ENCODE peak calls at places on chromosome 12, in five cellular contexts. One of them, this sample, is unnamed.

GRCh38 chr12:27873010-27873409 is 93.0 kb upstream of the MANSC4 start:
- DNase-seq in CD4-positive, CD25-positive, alpha-beta regulatory T cell: no peak
- DNase-seq in Jurkat, Clone E6-1: no peak
- DNase-seq in right atrium auricular region: no peak
- DNase-seq in astrocyte of the spinal cord: no peak
- DNase-seq in this sample: no peak

GRCh38 chr12:120887253-120888043 is 16.7 kb downstream of the SPPL3 start:
- DNase-seq in right atrium auricular region: no peak
- DNase-seq in Jurkat, Clone E6-1: peak; percentile 42
- DNase-seq in astrocyte of the spinal cord: no peak
- DNase-seq in CD4-positive, CD25-positive, alpha-beta regulatory T cell: no peak
- DNase-seq in this sample: no peak

GRCh38 chr12:674272-674781 is 11.1 kb upstream of the NINJ2 start:
- DNase-seq in right atrium auricular region: no peak
- DNase-seq in Jurkat, Clone E6-1: peak; percentile 98
- DNase-seq in astrocyte of the spinal cord: no peak
- DNase-seq in CD4-positive, CD25-positive, alpha-beta regulatory T cell: peak; percentile 86
- DNase-seq in this sample: no peak

GRCh38 chr12:57533108-57533507 is 10.5 kb downstream of the MBD6 start:
- DNase-seq in CD4-positive, CD25-positive, alpha-beta regulatory T cell: no peak
- DNase-seq in astrocyte of the spinal cord: no peak
- DNase-seq in Jurkat, Clone E6-1: no peak
- DNase-seq in right atrium auricular region: no peak
- DNase-seq in this sample: no peak

GRCh38 chr12:96422192-96422591 is 22.0 kb upstream of the CDK17 start:
- DNase-seq in astrocyte of the spinal cord: peak; percentile 65
- DNase-seq in right atrium auricular region: no peak
- DNase-seq in Jurkat, Clone E6-1: no peak
- DNase-seq in CD4-positive, CD25-positive, alpha-beta regulatory T cell: no peak
- DNase-seq in this sample: no peak

GRCh38 chr12:17459214-17459613 is 630.8 kb downstream of the RERGL start:
- DNase-seq in astrocyte of the spinal cord: no peak
- DNase-seq in right atrium auricular region: no peak
- DNase-seq in CD4-positive, CD25-positive, alpha-beta regulatory T cell: no peak
- DNase-seq in Jurkat, Clone E6-1: no peak
- DNase-seq in this sample: no peak

GRCh38 chr12:62683724-62684501 is 217.3 kb downstream of the MON2 start:
- DNase-seq in astrocyte of the spinal cord: peak; percentile 63
- DNase-seq in CD4-positive, CD25-positive, alpha-beta regulatory T cell: no peak
- DNase-seq in right atrium auricular region: peak; percentile 76
- DNase-seq in Jurkat, Clone E6-1: no peak
- DNase-seq in this sample: no peak

GRCh38 chr12:106281056-106281782 is 21.3 kb upstream of the TCP11L2 start:
- DNase-seq in CD4-positive, CD25-positive, alpha-beta regulatory T cell: no peak
- DNase-seq in Jurkat, Clone E6-1: no peak
- DNase-seq in right atrium auricular region: no peak
- DNase-seq in astrocyte of the spinal cord: no peak
- DNase-seq in this sample: no peak

GRCh38 chr12:49933793-49934192 is 16.7 kb upstream of the AQP2 start:
- DNase-seq in astrocyte of the spinal cord: peak; percentile 59
- DNase-seq in Jurkat, Clone E6-1: no peak
- DNase-seq in right atrium auricular region: no peak
- DNase-seq in CD4-positive, CD25-positive, alpha-beta regulatory T cell: no peak
- DNase-seq in this sample: no peak

GRCh38 chr12:49550853-49551252 is 12.0 kb downstream of the KCNH3 start:
- DNase-seq in right atrium auricular region: no peak
- DNase-seq in astrocyte of the spinal cord: no peak
- DNase-seq in Jurkat, Clone E6-1: no peak
- DNase-seq in CD4-positive, CD25-positive, alpha-beta regulatory T cell: no peak
- DNase-seq in this sample: no peak

GRCh38 chr12:94263905-94264655 is 115.7 kb downstream of the PLXNC1 start:
- DNase-seq in right atrium auricular region: no peak
- DNase-seq in astrocyte of the spinal cord: peak; percentile 67
- DNase-seq in CD4-positive, CD25-positive, alpha-beta regulatory T cell: no peak
- DNase-seq in Jurkat, Clone E6-1: no peak
- DNase-seq in this sample: no peak

GRCh38 chr12:29395356-29395755 is 14.4 kb upstream of the ERGIC2 start:
- DNase-seq in CD4-positive, CD25-positive, alpha-beta regulatory T cell: no peak
- DNase-seq in Jurkat, Clone E6-1: no peak
- DNase-seq in right atrium auricular region: no peak
- DNase-seq in astrocyte of the spinal cord: no peak
- DNase-seq in this sample: no peak

GRCh38 chr12:20507061-20507460 is 138.7 kb downstream of the PDE3A start:
- DNase-seq in right atrium auricular region: no peak
- DNase-seq in astrocyte of the spinal cord: no peak
- DNase-seq in Jurkat, Clone E6-1: no peak
- DNase-seq in CD4-positive, CD25-positive, alpha-beta regulatory T cell: no peak
- DNase-seq in this sample: no peak

This sample was measured in GF-D8.